ENCODE peak calls at places on chromosomes 7 and 10, in five cellular contexts. E is HTR-8/SVneo, G is posterior cingulate gyrus, S is lung microvascular endothelial cell, J is neural crest cell. L is an unnamed sample.

GRCh38 chr7:155069992-155070827 is at the start of gene HTR5A:
- DNase-seq in J (peak), G (peak), S (peak), E (peak), L (peak)

GRCh38 chr10:4053940-4054339 is 268.9 kb upstream of the KLF6 start:
- DNase-seq in S (no peak), E (no peak), J (no peak), G (no peak), L (no peak)

GRCh38 chr10:3681642-3682554 is 103.1 kb downstream of the KLF6 start:
- DNase-seq in G (no peak), E (no peak), J (peak), S (no peak), L (peak)

GRCh38 chr7:78197447-78197846 is 398.9 kb downstream of the PHTF2 start:
- DNase-seq in J (no peak), E (no peak), G (no peak), S (peak), L (no peak)

GRCh38 chr7:79822620-79823240 is 311.9 kb upstream of the GNAI1 start:
- DNase-seq in G (no peak), J (no peak), E (no peak), S (no peak), L (no peak)

GRCh38 chr7:153084283-153084682 is 324.7 kb downstream of the ACTR3B start:
- DNase-seq in J (no peak), S (no peak), E (no peak), G (no peak), L (no peak)

GRCh38 chr7:137360087-137360679 is 16.6 kb upstream of the PTN start:
- DNase-seq in J (no peak), E (no peak), G (no peak), S (no peak), L (no peak)

GRCh38 chr7:149097088-149097487 is 6.6 kb upstream of the ZNF786 start:
- DNase-seq in G (no peak), S (no peak), J (no peak), E (no peak), L (no peak)

GRCh38 chr10:50554381-50554994 is 69.3 kb downstream of the SGMS1 start:
- DNase-seq in E (no peak), G (peak), S (no peak), J (no peak), L (no peak)

GRCh38 chr7:6606866-6607583 is 8.4 kb upstream of the ZNF853 start:
- DNase-seq in G (no peak), E (no peak), S (no peak), J (no peak), L (no peak)

GRCh38 chr7:106599343-106599698 is 61.6 kb downstream of the CCDC71L start:
- DNase-seq in J (no peak), G (no peak), E (no peak), S (no peak), L (no peak)

GRCh38 chr7:1027285-1028043 is 16.9 kb upstream of the GPR146 start:
- DNase-seq in G (no peak), S (peak), E (peak), J (peak), L (peak)

GRCh38 chr10:99370993-99371392 is 41.8 kb downstream of the CNNM1 start:
- DNase-seq in G (no peak), S (peak), E (peak), J (peak), L (no peak)

GRCh38 chr10:17006631-17007161 is 122.9 kb downstream of the CUBN start:
- DNase-seq in E (no peak), G (no peak), S (peak), J (peak), L (no peak)

GRCh38 chr10:123642293-123642692 is 23.9 kb upstream of the GPR26 start:
- DNase-seq in S (no peak), E (no peak), J (no peak), G (no peak), L (peak)